ENCODE peak calls at places on chromosome 14, in seven cellular contexts. B is OCI-LY7; A is head of caudate nucleus; E is stimulated activated CD8-positive, alpha-beta memory T cell treated with anti-CD3 and anti-CD28 coated beads, Interleukin-4, amount 100 ng/mL, for 24 hours; D is Calu3; O is GM03348; G is fibroblast of lung. W is an unnamed sample.

GRCh38 chr14:71574976-71575375 is 357.3 kb upstream of the RGS6 start:
- DNase-seq in B (no peak), A (no peak), E (no peak), D (no peak), O (peak), G (peak), W (no peak)

GRCh38 chr14:60161176-60162107 is 3.8 kb downstream of the DHRS7 start:
- DNase-seq in B (peak), A (no peak), E (no peak), D (no peak), O (peak), G (no peak), W (no peak)

GRCh38 chr14:105201928-105202513 is 20.9 kb upstream of the NUDT14 start:
- DNase-seq in B (no peak), A (no peak), E (no peak), D (no peak), O (no peak), G (no peak), W (no peak)

GRCh38 chr14:61101803-61102548 is 120.9 kb downstream of the SLC38A6 start:
- DNase-seq in B (peak), A (peak), E (no peak), D (no peak), O (peak), G (peak), W (no peak)

GRCh38 chr14:105074601-105075053 is 9.4 kb upstream of the GPR132 start:
- DNase-seq in B (no peak), A (no peak), E (no peak), D (no peak), O (no peak), G (no peak), W (no peak)

GRCh38 chr14:60648934-60649814 is at the start of gene SIX1:
- DNase-seq in B (no peak), A (peak), E (no peak), D (peak), O (peak), G (peak), W (peak)

GRCh38 chr14:52131640-52132320 is 62.9 kb upstream of the NID2 start:
- DNase-seq in B (peak), A (peak), E (peak), D (peak), O (peak), G (peak), W (peak)

GRCh38 chr14:104687601-104688504 is 1.6 kb upstream of the INF2 start:
- DNase-seq in B (no peak), A (peak), E (no peak), D (peak), O (no peak), G (peak), W (no peak)

GRCh38 chr14:67710209-67710608 is 8.5 kb downstream of the RDH12 start:
- DNase-seq in B (peak), A (no peak), E (no peak), D (no peak), O (no peak), G (no peak), W (no peak)

GRCh38 chr14:23430733-23431105 is 4.7 kb downstream of the MYH7 start:
- DNase-seq in B (no peak), A (peak), E (no peak), D (no peak), O (no peak), G (peak), W (peak)

GRCh38 chr14:94681300-94682060 is 69.3 kb downstream of the SERPINA3 start:
- DNase-seq in B (peak), A (peak), E (no peak), D (peak), O (peak), G (peak), W (no peak)

GRCh38 chr14:87111741-87112140 is 881.2 kb downstream of the GALC start:
- DNase-seq in B (peak), A (no peak), E (no peak), D (no peak), O (no peak), G (no peak), W (no peak)

GRCh38 chr14:103894723-103895059 is 33.6 kb upstream of the TDRD9 start:
- DNase-seq in B (no peak), A (no peak), E (no peak), D (no peak), O (no peak), G (no peak), W (no peak)

GRCh38 chr14:31025335-31026075 is at the start of gene AP4S1:
- DNase-seq in B (peak), A (peak), E (peak), D (peak), O (peak), G (no peak), W (peak)

GRCh38 chr14:56120091-56120632 is 2.0 kb downstream of the PELI2 start:
- DNase-seq in B (no peak), A (peak), E (no peak), D (peak), O (peak), G (no peak), W (peak)

GRCh38 chr14:77203611-77204456 is 22.2 kb downstream of the TMEM63C start:
- DNase-seq in B (no peak), A (peak), E (no peak), D (no peak), O (no peak), G (no peak), W (peak)

GRCh38 chr14:53432378-53432802 is 279.3 kb upstream of the DDHD1 start:
- DNase-seq in B (peak), A (peak), E (no peak), D (peak), O (peak), G (peak), W (no peak)

GRCh38 chr14:91298576-91298975 is 54.1 kb upstream of the GPR68 start:
- DNase-seq in B (no peak), A (no peak), E (no peak), D (no peak), O (no peak), G (peak), W (peak)

GRCh38 chr14:89753828-89754439 is 200.6 kb downstream of the EFCAB11 start:
- DNase-seq in B (no peak), A (no peak), E (no peak), D (no peak), O (no peak), G (no peak), W (no peak)

GRCh38 chr14:64974563-64974962 is 2.4 kb upstream of the RAB15 start:
- DNase-seq in B (no peak), A (no peak), E (no peak), D (no peak), O (no peak), G (no peak), W (no peak)

GRCh38 chr14:61524211-61524806 is 171.0 kb upstream of the HIF1A start:
- DNase-seq in B (no peak), A (no peak), E (no peak), D (peak), O (no peak), G (peak), W (no peak)

GRCh38 chr14:70595443-70596185 is 4.8 kb downstream of the MED6 start:
- DNase-seq in B (no peak), A (no peak), E (no peak), D (no peak), O (no peak), G (peak), W (no peak)

GRCh38 chr14:63248211-63248610 is 44.0 kb downstream of the RHOJ start:
- DNase-seq in B (no peak), A (no peak), E (no peak), D (no peak), O (peak), G (peak), W (no peak)

GRCh38 chr14:35929171-35929570 is 103.0 kb downstream of the BRMS1L start:
- DNase-seq in B (no peak), A (no peak), E (no peak), D (no peak), O (no peak), G (no peak), W (no peak)

GRCh38 chr14:70152704-70153103 is 36.0 kb downstream of the SLC8A3 start:
- DNase-seq in B (no peak), A (no peak), E (no peak), D (no peak), O (no peak), G (no peak), W (no peak)

GRCh38 chr14:33903369-33903768 is 47.5 kb downstream of the EGLN3 start:
- DNase-seq in B (no peak), A (no peak), E (no peak), D (no peak), O (no peak), G (no peak), W (no peak)

GRCh38 chr14:55121146-55121545 is 7.9 kb upstream of the LGALS3 start:
- DNase-seq in B (no peak), A (no peak), E (no peak), D (no peak), O (no peak), G (no peak), W (no peak)

GRCh38 chr14:64350091-64350490 is 38.1 kb upstream of the MTHFD1 start:
- DNase-seq in B (no peak), A (no peak), E (no peak), D (no peak), O (no peak), G (no peak), W (no peak)

GRCh38 chr14:73744874-73745529 is 30.8 kb upstream of the PNMA1 start:
- DNase-seq in B (peak), A (no peak), E (no peak), D (peak), O (no peak), G (no peak), W (no peak)

GRCh38 chr14:49408187-49408963 is 177.8 kb downstream of the RPS29 start:
- DNase-seq in B (no peak), A (no peak), E (no peak), D (no peak), O (no peak), G (peak), W (no peak)

GRCh38 chr14:95291859-95292542 is 27.7 kb downstream of the CLMN start:
- DNase-seq in B (peak), A (peak), E (no peak), D (peak), O (no peak), G (peak), W (peak)